ENCODE peak calls at places on chromosome 16, in seven cellular contexts. One of them, this sample, is unnamed. For H3K4me1, the result is how much of the 10 kb centered on the place peaks cover.

GRCh38 chr16:17499223-17499902 is 28.6 kb upstream of the XYLT1 start:
- DNase-seq in uterus: no peak
- DNase-seq in mammary epithelial cell: no peak
- DNase-seq in breast epithelium: no peak
- DNase-seq in heart left ventricle: no peak
- DNase-seq in OCI-LY7: no peak
- DNase-seq in CD8-positive, alpha-beta memory T cell: no peak
- DNase-seq in this sample: no peak

GRCh38 chr16:69318177-69318910 is 7.2 kb downstream of the VPS4A start:
- DNase-seq in uterus: no peak
- DNase-seq in mammary epithelial cell: no peak
- DNase-seq in breast epithelium: no peak
- DNase-seq in heart left ventricle: no peak
- DNase-seq in OCI-LY7: no peak
- DNase-seq in CD8-positive, alpha-beta memory T cell: no peak
- DNase-seq in this sample: no peak

GRCh38 chr16:50457979-50458461 is 89.2 kb upstream of the BRD7 start:
- DNase-seq in uterus: no peak
- DNase-seq in mammary epithelial cell: no peak
- DNase-seq in breast epithelium: no peak
- DNase-seq in heart left ventricle: no peak
- DNase-seq in OCI-LY7: no peak
- DNase-seq in CD8-positive, alpha-beta memory T cell: no peak
- DNase-seq in this sample: no peak

GRCh38 chr16:52002021-52002420 is 544.9 kb downstream of the TOX3 start:
- DNase-seq in uterus: no peak
- DNase-seq in mammary epithelial cell: no peak
- DNase-seq in breast epithelium: no peak
- DNase-seq in heart left ventricle: no peak
- DNase-seq in OCI-LY7: no peak
- DNase-seq in CD8-positive, alpha-beta memory T cell: no peak
- DNase-seq in this sample: no peak

GRCh38 chr16:85606920-85607319 is 6.2 kb upstream of the GSE1 start:
- DNase-seq in uterus: no peak
- DNase-seq in mammary epithelial cell: no peak
- DNase-seq in breast epithelium: no peak
- DNase-seq in heart left ventricle: no peak
- DNase-seq in OCI-LY7: no peak
- DNase-seq in CD8-positive, alpha-beta memory T cell: no peak
- DNase-seq in this sample: no peak

GRCh38 chr16:88613911-88614817 is 24.2 kb upstream of the IL17C start:
- DNase-seq in uterus: no peak
- DNase-seq in mammary epithelial cell: no peak
- DNase-seq in breast epithelium: no peak
- DNase-seq in heart left ventricle: no peak
- DNase-seq in OCI-LY7: no peak
- DNase-seq in CD8-positive, alpha-beta memory T cell: no peak
- DNase-seq in this sample: no peak

GRCh38 chr16:149024-149675 is 3.3 kb upstream of the HBZ start:
- DNase-seq in uterus: no peak
- DNase-seq in mammary epithelial cell: no peak
- DNase-seq in breast epithelium: no peak
- DNase-seq in heart left ventricle: no peak
- DNase-seq in OCI-LY7: no peak
- DNase-seq in CD8-positive, alpha-beta memory T cell: no peak
- DNase-seq in this sample: no peak

GRCh38 chr16:1286492-1287094 is 22.8 kb upstream of the UBE2I start:
- DNase-seq in uterus: no peak
- DNase-seq in mammary epithelial cell: no peak
- DNase-seq in breast epithelium: no peak
- DNase-seq in heart left ventricle: no peak
- DNase-seq in OCI-LY7: no peak
- DNase-seq in CD8-positive, alpha-beta memory T cell: no peak
- DNase-seq in this sample: no peak

GRCh38 chr16:29926675-29927522 is 873 bp upstream of the KCTD13 start:
- DNase-seq in uterus: peak
- DNase-seq in mammary epithelial cell: no peak
- DNase-seq in breast epithelium: peak
- DNase-seq in heart left ventricle: no peak
- DNase-seq in OCI-LY7: no peak
- DNase-seq in CD8-positive, alpha-beta memory T cell: no peak
- DNase-seq in this sample: no peak

GRCh38 chr16:31093132-31093703 is 1.4 kb downstream of the VKORC1 start:
- DNase-seq in uterus: no peak
- DNase-seq in mammary epithelial cell: peak
- DNase-seq in breast epithelium: no peak
- DNase-seq in heart left ventricle: no peak
- DNase-seq in OCI-LY7: peak
- DNase-seq in CD8-positive, alpha-beta memory T cell: no peak
- DNase-seq in this sample: no peak

GRCh38 chr16:15880434-15880833 is 8.0 kb downstream of the CEP20 start:
- DNase-seq in uterus: no peak
- DNase-seq in mammary epithelial cell: no peak
- DNase-seq in breast epithelium: no peak
- DNase-seq in heart left ventricle: no peak
- DNase-seq in OCI-LY7: no peak
- DNase-seq in CD8-positive, alpha-beta memory T cell: no peak
- DNase-seq in this sample: no peak

DNA sequence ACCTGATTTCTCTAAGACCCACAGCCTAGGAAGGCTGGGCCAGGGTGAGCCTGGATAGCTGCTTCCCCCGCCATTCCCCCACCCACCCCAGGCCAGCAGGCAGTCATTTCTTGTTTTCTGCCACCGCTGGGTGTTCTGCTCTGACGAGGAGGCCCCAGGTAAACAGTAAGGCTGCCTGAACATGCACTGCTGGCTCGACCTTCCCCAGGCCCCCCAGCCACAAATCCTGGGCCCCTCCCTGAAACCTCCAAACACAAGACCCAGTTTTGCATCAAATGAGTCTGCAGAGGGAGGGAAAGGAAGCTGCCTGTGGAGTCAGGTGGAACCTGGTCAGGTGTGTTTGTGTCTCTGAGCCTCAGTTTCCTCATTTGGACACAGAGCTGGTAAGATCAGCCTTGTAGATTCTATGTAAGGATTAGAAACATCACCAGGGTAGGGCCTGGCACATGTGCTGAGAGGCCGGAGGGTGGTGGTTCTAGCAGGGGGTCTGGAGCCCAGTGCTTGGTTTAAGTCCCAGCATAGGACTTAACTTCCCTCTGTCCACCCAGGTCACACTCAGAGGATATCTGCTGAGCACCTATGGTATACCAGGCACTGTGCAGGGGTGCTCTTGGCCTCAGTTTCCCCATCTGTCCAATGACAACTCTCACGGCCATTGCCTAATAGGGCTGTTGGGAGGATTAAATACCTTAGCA is 18.9 kb upstream of the PRM1 start:
- DNase-seq in uterus: no peak
- DNase-seq in mammary epithelial cell: no peak
- DNase-seq in breast epithelium: no peak
- DNase-seq in heart left ventricle: no peak
- DNase-seq in OCI-LY7: peak
- DNase-seq in CD8-positive, alpha-beta memory T cell: no peak
- DNase-seq in this sample: no peak
- H3K4me1 ChIP-seq in uterus: under half
- H3K4me1 ChIP-seq in mammary epithelial cell: under half
- H3K4me1 ChIP-seq in breast epithelium: under half
- H3K4me1 ChIP-seq in heart left ventricle: under half
- H3K4me1 ChIP-seq in OCI-LY7: half or more
- H3K4me1 ChIP-seq in CD8-positive, alpha-beta memory T cell: under half
- H3K4me1 ChIP-seq in this sample: under half

DNA sequence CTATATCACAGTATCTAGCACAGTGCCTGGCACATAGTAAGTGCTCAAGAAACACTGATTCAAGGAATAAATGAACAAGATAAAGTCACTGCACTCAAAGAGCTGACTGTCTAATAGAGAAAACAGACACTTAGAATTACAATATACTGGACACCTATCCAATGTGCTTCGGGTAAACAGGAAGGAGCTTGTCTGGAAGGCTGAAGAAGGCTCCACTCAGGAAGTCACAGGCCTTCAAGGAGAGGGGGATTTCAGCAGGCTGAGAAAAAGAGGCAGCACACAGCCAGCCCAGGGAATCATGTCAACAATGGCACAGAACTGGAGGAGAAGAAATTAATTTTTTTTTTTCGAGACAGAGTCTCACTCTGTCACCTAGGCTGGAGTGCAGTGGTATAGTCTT is 9.7 kb upstream of the IL4R start:
- DNase-seq in uterus: no peak
- DNase-seq in mammary epithelial cell: no peak
- DNase-seq in breast epithelium: no peak
- DNase-seq in heart left ventricle: no peak
- DNase-seq in OCI-LY7: no peak
- DNase-seq in CD8-positive, alpha-beta memory T cell: no peak
- DNase-seq in this sample: no peak
- H3K4me1 ChIP-seq in uterus: under half
- H3K4me1 ChIP-seq in mammary epithelial cell: under half
- H3K4me1 ChIP-seq in breast epithelium: under half
- H3K4me1 ChIP-seq in heart left ventricle: under half
- H3K4me1 ChIP-seq in OCI-LY7: half or more
- H3K4me1 ChIP-seq in CD8-positive, alpha-beta memory T cell: under half
- H3K4me1 ChIP-seq in this sample: under half

DNA sequence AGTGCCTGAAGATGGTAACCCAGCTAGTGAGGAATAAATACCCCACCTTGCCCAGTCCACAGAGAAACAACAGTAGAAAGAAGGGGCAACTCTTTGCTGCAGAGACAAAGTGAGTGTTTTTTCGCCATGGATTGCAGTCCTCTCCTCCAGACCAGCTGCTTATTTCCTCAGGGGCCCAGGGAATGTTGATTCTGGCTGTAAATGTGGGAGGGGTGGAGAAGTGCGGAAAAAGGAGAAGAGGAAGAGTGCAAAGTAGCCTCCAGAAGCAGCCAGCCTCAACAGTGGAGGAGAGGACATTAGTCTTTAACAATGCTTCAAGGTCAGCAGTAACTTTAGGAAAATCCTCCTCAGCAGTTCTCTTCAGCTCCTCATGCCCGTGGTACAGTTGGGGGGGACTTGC is 8.1 kb upstream of the PHLPP2 start:
- DNase-seq in uterus: no peak
- DNase-seq in mammary epithelial cell: no peak
- DNase-seq in breast epithelium: no peak
- DNase-seq in heart left ventricle: no peak
- DNase-seq in OCI-LY7: no peak
- DNase-seq in CD8-positive, alpha-beta memory T cell: no peak
- DNase-seq in this sample: no peak
- H3K4me1 ChIP-seq in uterus: under half
- H3K4me1 ChIP-seq in mammary epithelial cell: under half
- H3K4me1 ChIP-seq in breast epithelium: under half
- H3K4me1 ChIP-seq in heart left ventricle: under half
- H3K4me1 ChIP-seq in OCI-LY7: under half
- H3K4me1 ChIP-seq in CD8-positive, alpha-beta memory T cell: under half
- H3K4me1 ChIP-seq in this sample: under half

GRCh38 chr16:10265770-10266615 is 83.8 kb upstream of the GRIN2A start:
- DNase-seq in uterus: no peak
- DNase-seq in mammary epithelial cell: no peak
- DNase-seq in breast epithelium: no peak
- DNase-seq in heart left ventricle: no peak
- DNase-seq in OCI-LY7: no peak
- DNase-seq in CD8-positive, alpha-beta memory T cell: no peak
- DNase-seq in this sample: no peak
- H3K4me1 ChIP-seq in uterus: under half
- H3K4me1 ChIP-seq in mammary epithelial cell: under half
- H3K4me1 ChIP-seq in breast epithelium: under half
- H3K4me1 ChIP-seq in heart left ventricle: under half
- H3K4me1 ChIP-seq in OCI-LY7: under half
- H3K4me1 ChIP-seq in CD8-positive, alpha-beta memory T cell: under half
- H3K4me1 ChIP-seq in this sample: under half

DNA sequence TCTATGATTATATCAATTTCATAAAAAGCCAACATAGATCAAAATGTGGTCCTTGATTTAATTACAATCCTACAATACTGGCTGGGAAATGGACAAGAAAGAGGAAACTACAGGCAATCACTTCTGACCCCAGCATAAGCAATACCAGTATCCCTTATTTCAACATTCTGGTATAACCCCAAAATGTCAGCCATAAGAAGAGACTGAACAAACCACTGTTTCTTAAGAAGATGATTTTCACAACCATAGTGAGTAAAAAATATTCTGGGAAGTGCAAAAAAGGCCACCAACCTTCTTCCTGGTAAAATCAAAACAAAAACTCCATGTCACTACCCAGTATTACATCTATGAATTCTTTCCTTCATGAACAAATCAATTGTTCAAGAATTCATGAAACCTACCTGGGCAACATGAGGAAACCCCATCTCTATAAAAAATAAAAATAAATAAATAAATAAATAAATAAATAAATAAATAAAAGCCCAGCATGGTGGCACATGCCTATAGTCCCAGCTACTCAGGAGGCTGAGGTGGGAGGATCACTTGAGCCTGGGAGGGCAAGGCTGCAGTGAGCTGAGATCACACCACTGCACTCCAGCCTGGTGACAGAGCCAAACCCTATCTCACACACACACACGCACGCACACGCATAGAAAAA is 7.5 kb downstream of the N4BP1 start:
- DNase-seq in uterus: no peak
- DNase-seq in mammary epithelial cell: no peak
- DNase-seq in breast epithelium: no peak
- DNase-seq in heart left ventricle: no peak
- DNase-seq in OCI-LY7: no peak
- DNase-seq in CD8-positive, alpha-beta memory T cell: no peak
- DNase-seq in this sample: no peak
- H3K4me1 ChIP-seq in uterus: under half
- H3K4me1 ChIP-seq in mammary epithelial cell: under half
- H3K4me1 ChIP-seq in breast epithelium: under half
- H3K4me1 ChIP-seq in heart left ventricle: under half
- H3K4me1 ChIP-seq in OCI-LY7: under half
- H3K4me1 ChIP-seq in CD8-positive, alpha-beta memory T cell: half or more
- H3K4me1 ChIP-seq in this sample: half or more

GRCh38 chr16:3993052-3993785 is 112.7 kb upstream of the CREBBP start:
- DNase-seq in uterus: no peak
- DNase-seq in mammary epithelial cell: no peak
- DNase-seq in breast epithelium: no peak
- DNase-seq in heart left ventricle: no peak
- DNase-seq in OCI-LY7: no peak
- DNase-seq in CD8-positive, alpha-beta memory T cell: no peak
- DNase-seq in this sample: no peak

GRCh38 chr16:3999890-4000325 is 116.3 kb downstream of the ADCY9 start:
- DNase-seq in uterus: no peak
- DNase-seq in mammary epithelial cell: no peak
- DNase-seq in breast epithelium: no peak
- DNase-seq in heart left ventricle: no peak
- DNase-seq in OCI-LY7: no peak
- DNase-seq in CD8-positive, alpha-beta memory T cell: no peak
- DNase-seq in this sample: no peak

GRCh38 chr16:3998793-3999478 is 117.3 kb downstream of the ADCY9 start:
- DNase-seq in uterus: peak
- DNase-seq in mammary epithelial cell: no peak
- DNase-seq in breast epithelium: no peak
- DNase-seq in heart left ventricle: no peak
- DNase-seq in OCI-LY7: no peak
- DNase-seq in CD8-positive, alpha-beta memory T cell: no peak
- DNase-seq in this sample: peak

GRCh38 chr16:3999479-3999868 is 116.8 kb downstream of the ADCY9 start:
- DNase-seq in uterus: peak
- DNase-seq in mammary epithelial cell: no peak
- DNase-seq in breast epithelium: no peak
- DNase-seq in heart left ventricle: peak
- DNase-seq in OCI-LY7: no peak
- DNase-seq in CD8-positive, alpha-beta memory T cell: no peak
- DNase-seq in this sample: peak

GRCh38 chr16:3997231-3997841 is 116.8 kb upstream of the CREBBP start:
- DNase-seq in uterus: no peak
- DNase-seq in mammary epithelial cell: no peak
- DNase-seq in breast epithelium: no peak
- DNase-seq in heart left ventricle: no peak
- DNase-seq in OCI-LY7: no peak
- DNase-seq in CD8-positive, alpha-beta memory T cell: no peak
- DNase-seq in this sample: no peak
- H3K4me1 ChIP-seq in uterus: under half
- H3K4me1 ChIP-seq in mammary epithelial cell: under half
- H3K4me1 ChIP-seq in breast epithelium: under half
- H3K4me1 ChIP-seq in heart left ventricle: under half
- H3K4me1 ChIP-seq in OCI-LY7: under half
- H3K4me1 ChIP-seq in CD8-positive, alpha-beta memory T cell: under half
- H3K4me1 ChIP-seq in this sample: under half